ENCODE peak calls at places on chromosomes 7 and 10, in four cellular contexts. M is breast epithelium, Y is HCT116, R is transverse colon. C is an unnamed sample.

GRCh38 chr7:93509303-93509702 is 65.2 kb downstream of the CALCR start:
- DNase-seq in M (no peak), Y (no peak), R (no peak), C (no peak)

GRCh38 chr10:26157734-26158133 is 58.8 kb upstream of the GAD2 start:
- DNase-seq in M (no peak), Y (no peak), R (no peak), C (no peak)

GRCh38 chr7:80155374-80155773 is 20.7 kb downstream of the GNAI1 start:
- DNase-seq in M (no peak), Y (no peak), R (no peak), C (no peak)

GRCh38 chr10:78594938-78595645 is 473.7 kb upstream of the ZMIZ1 start:
- DNase-seq in M (no peak), Y (no peak), R (no peak), C (no peak)

GRCh38 chr10:84563868-84564267 is 235.5 kb downstream of the CCSER2 start:
- DNase-seq in M (no peak), Y (no peak), R (no peak), C (no peak)

GRCh38 chr7:27868117-27868516 is 128.2 kb downstream of the TAX1BP1 start:
- DNase-seq in M (no peak), Y (no peak), R (no peak), C (no peak)

GRCh38 chr7:12540850-12541249 is 29.7 kb upstream of the SCIN start:
- DNase-seq in M (no peak), Y (no peak), R (no peak), C (no peak)

GRCh38 chr7:148503900-148504487 is 86.6 kb upstream of the C7orf33 start:
- DNase-seq in M (no peak), Y (peak), R (no peak), C (no peak)

GRCh38 chr7:102875700-102876192 is 37.1 kb upstream of the LRRC17 start:
- DNase-seq in M (no peak), Y (peak), R (no peak), C (no peak)

GRCh38 chr7:15820319-15820718 is 133.8 kb upstream of the MEOX2 start:
- DNase-seq in M (no peak), Y (no peak), R (no peak), C (no peak)

GRCh38 chr7:121278120-121279021 is 50.4 kb upstream of the WNT16 start:
- DNase-seq in M (no peak), Y (no peak), R (no peak), C (no peak)

GRCh38 chr7:110397927-110398660 is 692.8 kb upstream of the LRRN3 start:
- DNase-seq in M (no peak), Y (no peak), R (no peak), C (no peak)

GRCh38 chr7:128303133-128303532 is 40.6 kb downstream of the RBM28 start:
- DNase-seq in M (no peak), Y (no peak), R (no peak), C (no peak)

GRCh38 chr7:116672596-116673503 is 854 bp downstream of the MET start:
- DNase-seq in M (peak), Y (no peak), R (peak), C (no peak)

GRCh38 chr10:12491491-12491890 is 142.1 kb downstream of the CAMK1D start:
- DNase-seq in M (no peak), Y (no peak), R (no peak), C (no peak)

GRCh38 chr7:150451097-150451793 is 815 bp downstream of the GIMAP8 start:
- DNase-seq in M (no peak), Y (no peak), R (peak), C (no peak)

GRCh38 chr10:88090568-88091214 is 227.3 kb downstream of the PTEN start:
- DNase-seq in M (no peak), Y (no peak), R (no peak), C (no peak)

GRCh38 chr7:70505468-70505867 is 626.5 kb upstream of the GALNT17 start:
- DNase-seq in M (no peak), Y (no peak), R (no peak), C (no peak)

GRCh38 chr7:120856621-120857352 is 1.2 kb downstream of the TSPAN12 start:
- DNase-seq in M (no peak), Y (peak), R (peak), C (peak)

GRCh38 chr10:121154846-121155245 is 303.7 kb downstream of the WDR11 start:
- DNase-seq in M (peak), Y (no peak), R (peak), C (no peak)

GRCh38 chr10:103688451-103688850 is 166.9 kb downstream of the SH3PXD2A start:
- DNase-seq in M (no peak), Y (no peak), R (peak), C (no peak)

GRCh38 chr10:48330269-48330668 is 23.8 kb downstream of the MAPK8 start:
- DNase-seq in M (no peak), Y (no peak), R (no peak), C (no peak)

GRCh38 chr7:42046483-42046882 is 190.5 kb downstream of the GLI3 start:
- DNase-seq in M (no peak), Y (no peak), R (no peak), C (no peak)

GRCh38 chr7:43658718-43659548 is 70.4 kb downstream of the COA1 start:
- DNase-seq in M (no peak), Y (no peak), R (no peak), C (no peak)

GRCh38 chr10:83302623-83303022 is 836.7 kb upstream of the GHITM start:
- DNase-seq in M (no peak), Y (no peak), R (no peak), C (no peak)

GRCh38 chr7:150367677-150368097 is 935 bp upstream of the REPIN1 start:
- DNase-seq in M (no peak), Y (no peak), R (no peak), C (no peak)

GRCh38 chr7:33998487-33998886 is 93.1 kb downstream of the BMPER start:
- DNase-seq in M (no peak), Y (no peak), R (no peak), C (no peak)

GRCh38 chr10:130686680-130687300 is 550.6 kb downstream of the GLRX3 start:
- DNase-seq in M (no peak), Y (no peak), R (no peak), C (peak)

GRCh38 chr10:109914966-109915365 is 8.3 kb downstream of the XPNPEP1 start:
- DNase-seq in M (no peak), Y (peak), R (peak), C (no peak)

GRCh38 chr7:151595702-151596340 is 76.1 kb upstream of the RHEB start:
- DNase-seq in M (no peak), Y (no peak), R (no peak), C (no peak)

GRCh38 chr7:151597541-151597940 is 77.8 kb upstream of the RHEB start:
- DNase-seq in M (no peak), Y (no peak), R (no peak), C (no peak)

GRCh38 chr7:151598045-151598444 is 78.3 kb upstream of the RHEB start:
- DNase-seq in M (no peak), Y (peak), R (no peak), C (no peak)

GRCh38 chr7:151601521-151602305 is 82.0 kb upstream of the RHEB start:
- DNase-seq in M (peak), Y (no peak), R (no peak), C (no peak)

GRCh38 chr7:151599401-151600227 is 79.9 kb upstream of the RHEB start:
- DNase-seq in M (peak), Y (peak), R (peak), C (no peak)
- TF ChIP-seq POLR2AphosphoS5 in M (no peak), Y (peak), R (peak), C (no peak)

DNA sequence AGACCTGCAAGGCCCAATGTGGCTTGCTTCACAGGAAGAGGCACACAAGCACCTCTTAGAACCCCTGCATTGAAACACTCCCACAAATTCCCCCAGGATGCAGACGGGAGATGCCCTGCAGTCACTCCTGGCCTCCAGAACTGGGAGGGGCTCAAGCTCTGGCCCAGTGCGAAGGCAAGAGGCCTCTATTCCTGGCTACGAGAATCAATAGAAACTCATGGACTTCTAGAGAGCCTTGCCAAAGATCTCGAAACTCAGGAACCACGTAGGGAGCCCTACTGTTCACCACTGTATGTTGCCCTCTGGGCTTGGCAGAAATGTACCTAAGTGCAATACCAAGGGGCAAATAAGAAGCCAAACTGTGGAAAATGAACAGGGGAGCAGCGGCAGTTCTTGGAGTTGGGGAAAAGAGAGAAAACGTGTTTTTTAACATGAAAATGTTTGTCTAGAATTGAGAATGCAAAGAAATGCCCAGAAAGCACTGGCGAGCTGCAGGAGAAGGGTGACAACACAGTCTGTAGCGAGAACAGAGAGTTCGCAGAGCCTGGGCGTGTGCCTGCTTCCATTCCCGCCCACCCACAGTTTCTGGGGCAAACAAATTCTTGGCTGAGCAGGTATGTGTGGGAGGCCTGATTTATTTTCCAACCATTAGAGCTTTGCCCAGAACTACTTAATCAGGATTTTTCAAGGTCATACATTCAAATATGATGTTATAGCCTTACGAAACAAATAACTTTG is 260.5 kb upstream of the KLF14 start:
- DNase-seq in M (peak), Y (no peak), R (peak), C (no peak)
- TF ChIP-seq POLR2AphosphoS5 in M (peak), Y (peak), R (no peak), C (no peak)

GRCh38 chr10:73495884-73496674 is at the start of gene PPP3CB:
- DNase-seq in M (peak), Y (peak), R (peak), C (peak)
- TF ChIP-seq POLR2AphosphoS5 in M (no peak), Y (no peak), R (no peak), C (peak)

GRCh38 chr7:37683263-37684120 is at the start of gene GPR141:
- DNase-seq in M (no peak), Y (no peak), R (no peak), C (peak)
- TF ChIP-seq POLR2AphosphoS5 in M (no peak), Y (no peak), R (no peak), C (no peak)

GRCh38 chr7:610531-611280 is 91.1 kb upstream of the PDGFA start:
- DNase-seq in M (no peak), Y (no peak), R (no peak), C (no peak)
- TF ChIP-seq POLR2AphosphoS5 in M (no peak), Y (no peak), R (no peak), C (no peak)

DNA sequence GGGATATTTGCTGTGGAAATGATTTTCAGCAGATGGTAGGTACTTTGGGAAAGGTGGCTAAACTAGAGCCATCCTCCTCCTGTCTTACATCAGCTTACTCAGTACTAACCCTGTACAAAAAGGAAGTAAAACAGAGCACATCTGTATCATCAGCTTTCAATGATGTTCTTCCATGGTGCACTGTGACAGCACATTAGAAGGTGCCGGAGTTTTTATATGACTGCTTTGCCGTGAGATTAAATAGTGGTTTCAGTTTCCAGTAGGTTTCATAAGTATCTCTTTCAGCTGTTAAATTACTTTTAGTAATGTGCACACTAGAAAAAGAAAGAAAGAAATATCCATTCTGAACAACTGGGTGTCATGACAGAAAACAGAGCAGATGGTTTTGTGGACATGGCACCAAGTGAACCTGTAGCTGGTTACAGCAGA is 86.5 kb downstream of the ARID5B start:
- DNase-seq in M (no peak), Y (no peak), R (no peak), C (no peak)
- TF ChIP-seq POLR2AphosphoS5 in M (no peak), Y (no peak), R (no peak), C (no peak)

GRCh38 chr7:156610601-156611000 is 30.0 kb upstream of the RNF32 start:
- DNase-seq in M (no peak), Y (no peak), R (no peak), C (no peak)

GRCh38 chr7:156614434-156615264 is 25.9 kb upstream of the RNF32 start:
- DNase-seq in M (no peak), Y (no peak), R (peak), C (no peak)

GRCh38 chr7:156611393-156612010 is 29.1 kb upstream of the RNF32 start:
- DNase-seq in M (no peak), Y (no peak), R (no peak), C (no peak)

GRCh38 chr7:156610130-156610529 is 30.4 kb upstream of the RNF32 start:
- DNase-seq in M (no peak), Y (no peak), R (no peak), C (no peak)

DNA sequence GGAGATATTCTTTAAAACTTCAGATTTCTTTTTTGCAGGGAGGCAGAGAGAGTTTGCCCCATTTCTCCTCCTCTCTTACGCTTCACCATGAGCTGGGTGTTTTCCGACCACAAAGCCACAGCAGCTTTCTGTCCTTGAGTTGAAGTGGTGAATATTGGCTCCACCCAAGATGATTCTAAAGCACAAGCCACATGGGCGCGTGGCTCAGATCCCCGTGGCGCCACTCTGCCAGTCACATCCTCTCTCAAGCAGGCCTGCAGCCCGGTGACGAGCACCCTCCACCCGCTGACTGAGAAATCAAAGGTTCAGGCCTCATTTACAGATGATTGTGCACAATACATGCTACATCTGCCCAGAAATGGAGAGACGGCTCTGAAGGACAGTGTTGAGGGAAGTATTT is 27.6 kb upstream of the RNF32 start:
- DNase-seq in M (no peak), Y (no peak), R (no peak), C (no peak)
- TF ChIP-seq POLR2AphosphoS5 in M (no peak), Y (no peak), R (no peak), C (no peak)

GRCh38 chr7:107920048-107920772 is 29.2 kb downstream of the DLD start:
- DNase-seq in M (no peak), Y (no peak), R (no peak), C (no peak)

GRCh38 chr7:107918948-107919347 is 28.0 kb downstream of the DLD start:
- DNase-seq in M (no peak), Y (no peak), R (no peak), C (no peak)

GRCh38 chr7:107924841-107925490 is 34.0 kb downstream of the DLD start:
- DNase-seq in M (no peak), Y (no peak), R (no peak), C (no peak)

GRCh38 chr7:107917770-107918651 is 27.0 kb downstream of the DLD start:
- DNase-seq in M (no peak), Y (no peak), R (no peak), C (no peak)

GRCh38 chr7:107922891-107923290 is 31.9 kb downstream of the DLD start:
- DNase-seq in M (no peak), Y (no peak), R (no peak), C (no peak)
- TF ChIP-seq POLR2AphosphoS5 in M (no peak), Y (no peak), R (no peak), C (no peak)

C was measured in H1.